ENCODE peak calls at places on chromosomes 16 and 17, in eight cellular contexts. F is K562, A is lung, Q is epithelial cell of esophagus, B is fibroblast of pulmonary artery, Y is NB4, L is foreskin fibroblast, G is left lung. M is an unnamed sample.

GRCh38 chr16:64225696-64226095 is 896.2 kb downstream of the CDH11 start:
- DNase-seq in F (no peak), A (no peak), Q (no peak), B (no peak), Y (peak; percentile 3), L (no peak), G (no peak), M (no peak)

GRCh38 chr16:60274431-60275017 is 1540.4 kb upstream of the GOT2 start:
- DNase-seq in F (no peak), A (no peak), Q (no peak), B (no peak), Y (no peak), L (no peak), G (no peak), M (no peak)

GRCh38 chr17:66542183-66542966 is 240.0 kb downstream of the PRKCA start:
- DNase-seq in F (peak; percentile 17), A (no peak), Q (peak; percentile 25), B (peak; percentile 70), Y (peak; percentile 77), L (no peak), G (no peak), M (no peak)

GRCh38 chr16:65634291-65634690 is 512.4 kb upstream of the CDH11 start:
- DNase-seq in F (no peak), A (no peak), Q (peak; percentile 24), B (peak; percentile 5), Y (peak; percentile 49), L (no peak), G (no peak), M (no peak)

GRCh38 chr17:41967921-41968578 is 1.5 kb downstream of the CNP start:
- DNase-seq in F (no peak), A (no peak), Q (no peak), B (no peak), Y (no peak), L (no peak), G (peak; percentile 77), M (no peak)

GRCh38 chr16:17367932-17368331 is 102.8 kb downstream of the XYLT1 start:
- DNase-seq in F (peak; percentile 24), A (no peak), Q (no peak), B (peak; percentile 60), Y (no peak), L (no peak), G (no peak), M (no peak)

GRCh38 chr16:89710709-89711564 is 9.4 kb upstream of the SPATA2L start:
- DNase-seq in F (no peak), A (no peak), Q (no peak), B (no peak), Y (no peak), L (no peak), G (peak; percentile 75), M (no peak)

GRCh38 chr16:65936096-65936495 is 430.4 kb upstream of the CDH5 start:
- DNase-seq in F (no peak), A (no peak), Q (no peak), B (no peak), Y (no peak), L (no peak), G (no peak), M (no peak)

GRCh38 chr17:50817838-50818237 is 17.5 kb upstream of the WFIKKN2 start:
- DNase-seq in F (no peak), A (no peak), Q (peak; percentile 86), B (no peak), Y (no peak), L (no peak), G (no peak), M (no peak)

GRCh38 chr17:40323317-40323716 is 14.3 kb downstream of the RARA start:
- DNase-seq in F (no peak), A (no peak), Q (no peak), B (no peak), Y (no peak), L (no peak), G (peak; percentile 63), M (no peak)

GRCh38 chr17:40325156-40326013 is 16.4 kb downstream of the RARA start:
- DNase-seq in F (no peak), A (no peak), Q (no peak), B (no peak), Y (no peak), L (no peak), G (peak; percentile 38), M (no peak)

GRCh38 chr17:40321502-40322416 is 12.8 kb downstream of the RARA start:
- DNase-seq in F (no peak), A (peak; percentile 37), Q (no peak), B (no peak), Y (no peak), L (no peak), G (peak; percentile 79), M (no peak)

GRCh38 chr17:40322417-40323315 is 13.7 kb downstream of the RARA start:
- DNase-seq in F (peak; percentile 79), A (peak; percentile 81), Q (no peak), B (peak; percentile 93), Y (peak; percentile 100), L (peak; percentile 61), G (peak; percentile 90), M (no peak)

GRCh38 chr17:40323731-40324650 is 15.0 kb downstream of the RARA start:
- DNase-seq in F (no peak), A (peak; percentile 68), Q (no peak), B (peak; percentile 81), Y (peak; percentile 50), L (no peak), G (peak; percentile 64), M (no peak)
- H3K4me3 ChIP-seq in F (no peak overlapping the region), A (no peak overlapping the region), Q (no peak overlapping the region), B (no peak overlapping the region), Y (peak overlapping the region; percentile 93), L (no peak overlapping the region), G (peak overlapping the region; percentile 100), M (no peak overlapping the region)

DNA sequence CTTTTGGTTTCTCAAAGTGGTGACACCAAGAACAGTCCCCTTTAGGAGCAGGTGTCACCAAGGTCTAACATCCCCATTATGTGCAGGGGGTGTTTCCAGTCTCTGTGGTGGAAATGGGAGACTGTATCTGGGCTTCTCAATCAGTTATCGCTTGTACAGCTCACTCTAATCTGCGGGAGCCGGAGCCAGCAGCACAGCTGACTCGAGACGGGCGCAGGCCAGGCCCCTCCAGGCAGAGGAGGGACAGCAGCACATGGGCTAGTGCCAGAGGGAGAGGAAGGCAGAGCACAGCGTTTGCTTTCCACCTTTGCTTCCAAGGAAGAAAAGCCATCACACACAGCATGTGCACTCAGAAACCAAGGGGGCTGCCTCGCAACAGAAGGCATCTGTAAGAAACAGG is 91.2 kb upstream of the CREBBP start:
- DNase-seq in F (no peak), A (no peak), Q (no peak), B (no peak), Y (no peak), L (no peak), G (no peak), M (no peak)
- TF ChIP-seq CTCF in F (no peak), A (no peak), Q (no peak), B (no peak), Y (no peak), L (no peak), G (no peak), M (no peak)

DNA sequence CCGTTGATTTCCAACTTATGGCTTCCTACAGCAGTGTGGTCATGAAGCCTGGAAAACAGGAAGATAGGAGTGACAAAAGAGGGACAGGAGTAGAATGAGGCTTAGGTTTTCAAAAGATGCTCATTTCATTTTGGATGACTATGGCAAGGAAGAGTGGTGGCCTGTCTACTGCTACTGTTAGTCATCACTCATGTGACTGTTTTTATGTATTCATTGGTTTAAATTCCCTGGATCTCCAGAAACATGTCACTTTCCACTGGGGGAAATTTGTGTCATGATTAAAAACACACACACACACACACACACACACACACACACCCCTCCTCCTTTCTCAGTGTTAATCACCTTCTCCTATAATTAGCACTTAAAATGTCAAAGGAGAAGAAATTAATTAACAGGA is 1.1 kb upstream of the CYLD start:
- DNase-seq in F (no peak), A (no peak), Q (peak; percentile 42), B (no peak), Y (no peak), L (no peak), G (no peak), M (no peak)
- H3K4me3 ChIP-seq in F (no peak overlapping the region), A (no peak overlapping the region), Q (peak overlapping the region; percentile 47), B (no peak overlapping the region), Y (no peak overlapping the region), L (no peak overlapping the region), G (peak overlapping the region; percentile 84), M (no peak overlapping the region)

DNA sequence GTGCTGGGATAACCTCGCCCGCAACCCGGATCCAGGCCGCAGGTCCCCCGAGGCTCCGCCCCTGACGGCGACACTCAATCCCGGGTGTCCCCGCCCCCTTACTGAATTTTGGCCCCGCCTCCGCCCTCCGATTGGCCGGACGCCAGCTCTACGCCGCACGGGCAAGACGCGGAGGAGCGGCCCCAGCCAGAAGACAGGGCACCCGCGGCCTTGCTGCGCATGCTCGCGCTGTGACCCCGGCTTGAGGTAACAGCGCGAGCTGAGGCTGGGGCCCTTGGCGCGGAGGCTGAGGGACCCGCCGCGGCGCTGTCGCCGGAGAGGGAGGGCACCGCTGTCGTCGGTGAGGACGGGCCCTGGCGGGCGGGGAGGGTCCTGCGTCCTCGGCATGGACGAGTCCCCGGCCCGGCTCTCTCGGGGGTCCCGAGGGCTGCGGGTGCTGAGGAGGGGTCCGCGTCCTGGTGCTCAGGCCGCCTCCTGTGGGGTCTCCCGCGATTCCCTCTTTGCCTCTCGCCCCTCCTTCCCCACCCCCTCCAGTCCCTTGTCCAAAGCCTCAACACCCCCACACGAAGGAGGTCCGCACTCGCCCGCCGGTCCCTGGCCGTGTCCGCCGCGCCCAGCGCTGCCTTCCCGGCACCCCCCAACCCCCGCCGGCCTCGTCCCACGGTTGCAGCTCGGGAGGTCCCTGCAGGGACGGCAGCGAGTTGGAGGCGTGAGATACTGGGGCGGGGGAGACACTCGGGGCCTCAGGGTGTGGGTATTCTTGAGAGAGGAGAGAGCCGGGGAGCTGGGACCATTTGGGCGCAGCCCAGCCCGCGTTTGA is at the start of gene FLYWCH2:
- DNase-seq in F (peak; percentile 96), A (peak; percentile 98), Q (peak; percentile 97), B (peak; percentile 97), Y (peak; percentile 96), L (peak; percentile 94), G (peak; percentile 99), M (peak; percentile 63)
- TF ChIP-seq CTCF in F (no peak), A (no peak), Q (no peak), B (no peak), Y (no peak), L (no peak), G (no peak), M (no peak)